ENCODE peak calls at places on chromosomes 1 and 21, in ten cellular contexts. Z is spleen; S is cardiac muscle cell; C is IMR-90; X is heart left ventricle; B is right atrium auricular region; A is fibroblast of lung; F is naive thymus-derived CD4-positive, alpha-beta T cell; K is stomach; R is aorta. E is an unnamed sample. For H3K4me1, the result is how much of the 10 kb centered on the place peaks cover.

GRCh38 chr1:246107516-246108277 is 399.4 kb downstream of the SMYD3 start:
- DNase-seq in Z (no peak), S (peak), C (peak), X (no peak), B (no peak), A (peak), F (no peak), K (no peak), R (no peak), E (no peak)

GRCh38 chr1:24503003-24503751 is 541 bp downstream of the RCAN3 start:
- DNase-seq in Z (peak), S (no peak), C (no peak), X (no peak), B (no peak), A (no peak), F (no peak), K (no peak), R (no peak), E (peak)

GRCh38 chr21:21860888-21861287 is 862.7 kb downstream of the NCAM2 start:
- DNase-seq in Z (no peak), S (peak), C (peak), X (no peak), B (no peak), A (peak), F (no peak), K (no peak), R (no peak), E (no peak)

GRCh38 chr1:149849947-149850360 is 49.4 kb upstream of the BOLA1 start:
- DNase-seq in Z (no peak), S (peak), C (no peak), X (no peak), B (no peak), A (peak), F (peak), K (no peak), R (no peak), E (no peak)

GRCh38 chr1:209224886-209225285 is 358.6 kb upstream of the CAMK1G start:
- DNase-seq in Z (no peak), S (no peak), C (no peak), X (no peak), B (no peak), A (no peak), F (no peak), K (no peak), R (no peak), E (no peak)

GRCh38 chr21:18499761-18500376 is 96.3 kb upstream of the TMPRSS15 start:
- DNase-seq in Z (no peak), S (peak), C (peak), X (no peak), B (no peak), A (peak), F (peak), K (peak), R (no peak), E (peak)

GRCh38 chr1:206705744-206706297 is 21.1 kb downstream of the MAPKAPK2 start:
- DNase-seq in Z (no peak), S (peak), C (no peak), X (no peak), B (no peak), A (no peak), F (no peak), K (no peak), R (peak), E (no peak)

GRCh38 chr1:186559601-186560116 is 98.7 kb upstream of the PDC start:
- DNase-seq in Z (no peak), S (no peak), C (peak), X (no peak), B (no peak), A (no peak), F (no peak), K (no peak), R (no peak), E (no peak)

GRCh38 chr1:175045097-175045496 is 21.9 kb upstream of the MRPS14 start:
- DNase-seq in Z (no peak), S (no peak), C (no peak), X (no peak), B (no peak), A (no peak), F (no peak), K (no peak), R (no peak), E (no peak)

GRCh38 chr1:158930504-158930903 is 848 bp upstream of the PYHIN1 start:
- DNase-seq in Z (no peak), S (no peak), C (no peak), X (no peak), B (no peak), A (no peak), F (peak), K (no peak), R (no peak), E (no peak)

GRCh38 chr1:27332536-27333281 is 9.1 kb upstream of the SYTL1 start:
- DNase-seq in Z (peak), S (peak), C (peak), X (peak), B (no peak), A (peak), F (peak), K (peak), R (no peak), E (peak)

GRCh38 chr1:35885961-35886558 is 3.1 kb downstream of the AGO1 start:
- DNase-seq in Z (no peak), S (peak), C (no peak), X (no peak), B (no peak), A (no peak), F (no peak), K (no peak), R (no peak), E (no peak)

GRCh38 chr1:18434041-18434440 is 46.7 kb upstream of the KLHDC7A start:
- DNase-seq in Z (no peak), S (no peak), C (no peak), X (no peak), B (no peak), A (no peak), F (no peak), K (no peak), R (no peak), E (no peak)

GRCh38 chr1:164785841-164786534 is 227.0 kb downstream of the PBX1 start:
- DNase-seq in Z (no peak), S (peak), C (peak), X (no peak), B (no peak), A (no peak), F (no peak), K (no peak), R (no peak), E (no peak)

GRCh38 chr1:218485241-218485928 is 140.2 kb downstream of the TGFB2 start:
- DNase-seq in Z (no peak), S (no peak), C (peak), X (no peak), B (no peak), A (no peak), F (no peak), K (no peak), R (no peak), E (no peak)

GRCh38 chr1:1168451-1169411 is 4.9 kb upstream of the TTLL10 start:
- DNase-seq in Z (peak), S (no peak), C (no peak), X (peak), B (no peak), A (no peak), F (no peak), K (no peak), R (no peak), E (peak)

GRCh38 chr1:18922848-18923475 is 20.6 kb upstream of the ALDH4A1 start:
- DNase-seq in Z (no peak), S (no peak), C (no peak), X (no peak), B (no peak), A (no peak), F (no peak), K (no peak), R (no peak), E (peak)

GRCh38 chr21:37337831-37338230 is 28.7 kb upstream of the DYRK1A start:
- DNase-seq in Z (no peak), S (no peak), C (no peak), X (no peak), B (no peak), A (no peak), F (no peak), K (no peak), R (no peak), E (no peak)

GRCh38 chr1:5109652-5110051 is 455.2 kb downstream of the AJAP1 start:
- DNase-seq in Z (no peak), S (no peak), C (no peak), X (no peak), B (no peak), A (no peak), F (no peak), K (no peak), R (no peak), E (no peak)

DNA sequence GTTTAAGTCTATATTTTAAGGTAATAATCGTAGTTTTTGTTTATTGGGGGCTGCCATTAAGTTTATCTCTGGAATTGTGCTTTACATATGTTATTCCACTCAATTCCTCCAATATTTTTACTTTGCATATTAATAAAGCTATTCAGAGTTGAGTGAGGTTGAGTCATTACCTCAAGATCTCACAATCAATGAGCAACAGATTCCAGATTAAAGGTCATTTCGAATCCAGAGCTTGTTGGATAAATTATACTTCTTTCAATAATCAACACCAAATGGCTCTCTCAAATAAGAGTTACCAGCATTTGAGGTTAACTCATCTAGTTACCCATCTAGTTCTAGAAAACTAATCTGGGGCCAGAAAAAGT is 16.7 kb downstream of the RGS4 start:
- DNase-seq in Z (no peak), S (no peak), C (peak), X (no peak), B (no peak), A (peak), F (no peak), K (no peak), R (no peak), E (no peak)
- H3K4me3 ChIP-seq in Z (no peak), S (no peak), C (no peak), X (no peak), B (no peak), A (no peak), F (no peak), K (no peak), R (no peak), E (no peak)

GRCh38 chr1:226397011-226397926 is 10.6 kb downstream of the PARP1 start:
- DNase-seq in Z (no peak), S (peak), C (no peak), X (no peak), B (no peak), A (no peak), F (no peak), K (no peak), R (no peak), E (no peak)
- H3K27ac ChIP-seq in Z (no peak), S (peak), C (no peak), X (peak), B (no peak), A (no peak), F (no peak), K (peak), R (no peak), E (peak)

DNA sequence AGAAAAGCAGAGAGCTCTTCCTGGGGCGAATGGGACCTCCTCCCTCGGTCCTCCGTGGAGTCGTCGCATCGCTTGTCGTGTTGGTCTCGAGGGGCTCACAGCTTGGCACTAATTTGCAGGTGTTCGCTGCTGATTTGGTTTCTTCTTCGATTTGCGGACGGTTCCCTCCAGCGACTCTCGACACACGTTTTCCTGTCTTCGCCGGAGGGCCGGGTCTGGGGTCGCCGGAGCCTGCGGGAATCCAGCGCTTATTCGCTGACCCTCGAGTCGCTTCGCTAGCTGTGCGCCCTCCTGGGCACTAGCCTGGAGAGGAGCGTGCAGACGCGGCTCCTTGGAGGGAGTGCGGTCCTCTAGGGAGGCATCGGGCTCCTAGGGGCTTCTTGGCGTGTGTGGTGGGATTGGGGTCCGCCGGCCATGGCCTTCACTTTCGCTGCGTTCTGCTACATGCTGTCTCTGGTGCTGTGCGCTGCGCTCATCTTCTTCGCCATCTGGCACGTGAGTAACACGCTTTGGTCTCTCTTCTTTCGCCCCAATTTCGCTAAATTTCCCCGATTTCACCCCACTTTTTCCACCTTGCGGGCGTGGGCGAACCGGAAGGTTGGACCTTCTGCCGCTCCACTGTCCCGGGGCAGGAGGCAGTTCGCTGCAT is 768 bp downstream of the CNIH3 start:
- DNase-seq in Z (no peak), S (no peak), C (no peak), X (no peak), B (no peak), A (peak), F (no peak), K (no peak), R (no peak), E (no peak)
- H3K4me1 ChIP-seq in Z (under half), S (under half), C (under half), X (under half), B (under half), A (under half), F (under half), K (under half), R (under half), E (under half)

GRCh38 chr1:90725961-90726715 is 9.0 kb upstream of the BARHL2 start:
- DNase-seq in Z (no peak), S (peak), C (peak), X (no peak), B (no peak), A (peak), F (no peak), K (no peak), R (no peak), E (no peak)

GRCh38 chr1:90724361-90724760 is 7.3 kb upstream of the BARHL2 start:
- DNase-seq in Z (no peak), S (no peak), C (no peak), X (no peak), B (no peak), A (no peak), F (no peak), K (no peak), R (no peak), E (no peak)

GRCh38 chr1:90723561-90724108 is 6.5 kb upstream of the BARHL2 start:
- DNase-seq in Z (no peak), S (no peak), C (no peak), X (no peak), B (no peak), A (no peak), F (no peak), K (no peak), R (no peak), E (no peak)

GRCh38 chr1:90725341-90725960 is 8.3 kb upstream of the BARHL2 start:
- DNase-seq in Z (no peak), S (no peak), C (no peak), X (no peak), B (no peak), A (no peak), F (no peak), K (no peak), R (no peak), E (no peak)

DNA sequence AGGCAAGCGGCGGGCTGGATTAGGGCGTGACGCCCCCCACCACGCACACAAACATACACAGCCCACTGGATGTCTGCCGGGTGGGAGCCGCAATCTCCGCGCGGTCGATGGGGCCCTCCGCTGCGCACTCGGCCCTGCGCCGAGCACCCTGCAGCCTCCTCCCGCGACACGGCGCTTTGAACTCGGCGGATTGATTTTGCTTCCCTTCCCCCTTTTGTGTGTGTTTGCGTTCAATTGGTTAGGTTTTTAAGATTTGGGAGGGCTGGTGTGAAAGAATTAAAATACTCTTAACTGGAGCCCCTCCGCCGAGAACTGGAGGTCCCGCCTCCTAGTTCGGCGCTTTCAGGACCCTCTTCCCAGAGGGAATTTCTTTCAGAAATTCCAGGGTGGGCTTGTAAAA is 7.8 kb upstream of the BARHL2 start:
- DNase-seq in Z (no peak), S (no peak), C (no peak), X (no peak), B (no peak), A (no peak), F (no peak), K (no peak), R (no peak), E (no peak)
- H3K4me3 ChIP-seq in Z (no peak), S (peak), C (no peak), X (peak), B (peak), A (no peak), F (no peak), K (peak), R (no peak), E (peak)

GRCh38 chr1:51734899-51735745 is 118.2 kb downstream of the OSBPL9 start:
- DNase-seq in Z (no peak), S (peak), C (no peak), X (no peak), B (no peak), A (no peak), F (peak), K (no peak), R (no peak), E (no peak)

GRCh38 chr1:51738681-51739080 is 121.8 kb downstream of the OSBPL9 start:
- DNase-seq in Z (no peak), S (no peak), C (no peak), X (no peak), B (no peak), A (no peak), F (no peak), K (no peak), R (no peak), E (no peak)

GRCh38 chr1:51733793-51734522 is 117.1 kb downstream of the OSBPL9 start:
- DNase-seq in Z (no peak), S (peak), C (no peak), X (no peak), B (no peak), A (no peak), F (no peak), K (no peak), R (no peak), E (no peak)

GRCh38 chr1:51736702-51737101 is 119.8 kb downstream of the OSBPL9 start:
- DNase-seq in Z (no peak), S (peak), C (peak), X (no peak), B (no peak), A (peak), F (no peak), K (no peak), R (no peak), E (no peak)

GRCh38 chr1:51735746-51736254 is 118.9 kb downstream of the OSBPL9 start:
- DNase-seq in Z (no peak), S (no peak), C (no peak), X (no peak), B (no peak), A (no peak), F (no peak), K (no peak), R (no peak), E (no peak)
- H3K27ac ChIP-seq in Z (no peak), S (peak), C (no peak), X (peak), B (no peak), A (no peak), F (no peak), K (peak), R (no peak), E (no peak)

DNA sequence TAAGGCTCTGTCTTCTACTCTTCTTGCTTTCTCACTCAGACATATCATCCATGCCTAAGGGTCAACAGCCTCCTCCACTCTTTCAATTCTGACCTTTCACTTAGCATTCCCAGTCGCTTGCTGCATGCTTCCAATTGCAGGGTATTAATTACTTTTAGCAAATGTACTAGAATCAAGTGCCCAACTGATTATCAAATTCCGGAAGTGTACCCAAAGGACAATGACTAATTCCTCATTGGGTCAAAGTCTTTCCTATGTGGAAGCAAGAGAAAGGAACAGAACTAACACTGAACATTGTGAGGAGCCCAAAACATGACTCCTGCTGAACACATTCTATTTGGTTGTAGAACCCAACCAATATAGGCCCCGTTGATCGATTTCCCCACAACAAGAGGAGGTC is 101.8 kb downstream of the APP start:
- DNase-seq in Z (no peak), S (no peak), C (no peak), X (no peak), B (no peak), A (no peak), F (no peak), K (no peak), R (no peak), E (no peak)
- H3K4me1 ChIP-seq in Z (under half), S (under half), C (under half), X (under half), B (under half), A (under half), F (under half), K (under half), R (under half), E (under half)

GRCh38 chr1:9314101-9314500 is 21.4 kb downstream of the SPSB1 start:
- DNase-seq in Z (no peak), S (no peak), C (no peak), X (no peak), B (no peak), A (no peak), F (no peak), K (no peak), R (no peak), E (peak)

GRCh38 chr1:9314711-9315379 is 22.2 kb downstream of the SPSB1 start:
- DNase-seq in Z (no peak), S (no peak), C (no peak), X (no peak), B (no peak), A (no peak), F (no peak), K (no peak), R (no peak), E (no peak)

GRCh38 chr1:9316512-9316911 is 23.8 kb downstream of the SPSB1 start:
- DNase-seq in Z (no peak), S (no peak), C (no peak), X (peak), B (no peak), A (no peak), F (no peak), K (no peak), R (no peak), E (peak)

GRCh38 chr1:9316080-9316444 is 23.4 kb downstream of the SPSB1 start:
- DNase-seq in Z (no peak), S (no peak), C (no peak), X (no peak), B (no peak), A (no peak), F (no peak), K (no peak), R (no peak), E (no peak)

DNA sequence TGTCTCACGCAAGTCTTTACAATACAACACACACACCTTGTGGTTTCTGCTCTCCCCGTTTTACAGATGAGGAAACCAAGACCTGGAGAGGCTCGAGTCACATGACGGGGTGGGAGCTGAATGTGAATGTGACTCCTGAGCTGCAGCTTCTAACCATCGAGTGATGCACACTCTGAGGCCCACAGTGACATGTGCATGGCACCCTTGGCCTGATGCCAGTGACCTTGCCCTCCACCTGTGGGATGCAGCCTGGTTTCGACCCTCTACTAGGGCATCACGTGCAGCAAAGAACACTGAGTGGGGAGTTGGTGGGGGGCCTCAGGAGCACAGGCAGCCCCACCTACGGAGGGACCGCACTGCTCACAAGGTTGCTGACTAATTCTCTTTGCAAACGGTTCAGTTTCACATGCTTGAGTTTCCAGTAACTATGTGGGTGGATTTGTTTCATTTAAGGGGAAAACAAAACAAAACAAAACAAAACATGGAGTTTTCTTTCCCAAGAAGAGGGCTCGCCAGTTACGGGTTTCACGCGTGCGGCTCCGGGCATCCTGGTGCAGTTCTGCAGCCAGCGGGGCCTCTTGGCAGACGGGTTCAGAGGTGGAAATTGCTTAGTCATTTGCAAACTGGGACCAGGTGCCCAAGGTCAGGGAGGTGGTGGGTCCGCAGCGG is 22.9 kb downstream of the SPSB1 start:
- DNase-seq in Z (no peak), S (peak), C (peak), X (no peak), B (no peak), A (peak), F (no peak), K (no peak), R (peak), E (no peak)
- H3K4me3 ChIP-seq in Z (no peak), S (no peak), C (no peak), X (no peak), B (no peak), A (peak), F (no peak), K (peak), R (no peak), E (no peak)

E was measured in right cardiac atrium.